ENCODE peak calls at places on chromosomes 11 and 22, in six cellular contexts. One of them, this sample, is unnamed.

GRCh38 chr22:30459206-30460052 is 12.4 kb downstream of the SEC14L3 start:
- DNase-seq in AG04450: no peak
- DNase-seq in Right ventricle myocardium superior: no peak
- DNase-seq in T follicular helper cell: no peak
- DNase-seq in stimulated activated naive CD4-positive, alpha-beta T cell: no peak
- DNase-seq in neural progenitor cell: peak
- DNase-seq in this sample: no peak

GRCh38 chr11:96152623-96153022 is 190.4 kb downstream of the MAML2 start:
- DNase-seq in AG04450: no peak
- DNase-seq in Right ventricle myocardium superior: no peak
- DNase-seq in T follicular helper cell: no peak
- DNase-seq in stimulated activated naive CD4-positive, alpha-beta T cell: no peak
- DNase-seq in neural progenitor cell: peak
- DNase-seq in this sample: no peak

GRCh38 chr11:113184498-113184897 is 129.9 kb upstream of the TTC12 start:
- DNase-seq in AG04450: no peak
- DNase-seq in Right ventricle myocardium superior: no peak
- DNase-seq in T follicular helper cell: no peak
- DNase-seq in stimulated activated naive CD4-positive, alpha-beta T cell: no peak
- DNase-seq in neural progenitor cell: no peak
- DNase-seq in this sample: no peak

GRCh38 chr22:39553429-39553828 is 17.1 kb upstream of the CACNA1I start:
- DNase-seq in AG04450: no peak
- DNase-seq in Right ventricle myocardium superior: no peak
- DNase-seq in T follicular helper cell: no peak
- DNase-seq in stimulated activated naive CD4-positive, alpha-beta T cell: no peak
- DNase-seq in neural progenitor cell: no peak
- DNase-seq in this sample: no peak

GRCh38 chr11:61917357-61918109 is at the start of gene RAB3IL1:
- DNase-seq in AG04450: no peak
- DNase-seq in Right ventricle myocardium superior: peak
- DNase-seq in T follicular helper cell: no peak
- DNase-seq in stimulated activated naive CD4-positive, alpha-beta T cell: no peak
- DNase-seq in neural progenitor cell: peak
- DNase-seq in this sample: no peak

GRCh38 chr22:39661842-39662676 is 91.5 kb downstream of the CACNA1I start:
- DNase-seq in AG04450: no peak
- DNase-seq in Right ventricle myocardium superior: no peak
- DNase-seq in T follicular helper cell: peak
- DNase-seq in stimulated activated naive CD4-positive, alpha-beta T cell: peak
- DNase-seq in neural progenitor cell: peak
- DNase-seq in this sample: peak

GRCh38 chr11:105553015-105553414 is 56.9 kb upstream of the GRIA4 start:
- DNase-seq in AG04450: peak
- DNase-seq in Right ventricle myocardium superior: no peak
- DNase-seq in T follicular helper cell: no peak
- DNase-seq in stimulated activated naive CD4-positive, alpha-beta T cell: no peak
- DNase-seq in neural progenitor cell: no peak
- DNase-seq in this sample: no peak

GRCh38 chr11:47948137-47948536 is 32.2 kb upstream of the PTPRJ start:
- DNase-seq in AG04450: no peak
- DNase-seq in Right ventricle myocardium superior: no peak
- DNase-seq in T follicular helper cell: no peak
- DNase-seq in stimulated activated naive CD4-positive, alpha-beta T cell: no peak
- DNase-seq in neural progenitor cell: no peak
- DNase-seq in this sample: no peak

GRCh38 chr11:67731583-67731982 is 57.2 kb upstream of the ALDH3B2 start:
- DNase-seq in AG04450: no peak
- DNase-seq in Right ventricle myocardium superior: no peak
- DNase-seq in T follicular helper cell: no peak
- DNase-seq in stimulated activated naive CD4-positive, alpha-beta T cell: no peak
- DNase-seq in neural progenitor cell: no peak
- DNase-seq in this sample: no peak

GRCh38 chr11:113577356-113578163 is 102.4 kb upstream of the DRD2 start:
- DNase-seq in AG04450: no peak
- DNase-seq in Right ventricle myocardium superior: no peak
- DNase-seq in T follicular helper cell: no peak
- DNase-seq in stimulated activated naive CD4-positive, alpha-beta T cell: no peak
- DNase-seq in neural progenitor cell: no peak
- DNase-seq in this sample: no peak

GRCh38 chr22:27980424-27981148 is 61.5 kb upstream of the PITPNB start:
- DNase-seq in AG04450: no peak
- DNase-seq in Right ventricle myocardium superior: no peak
- DNase-seq in T follicular helper cell: no peak
- DNase-seq in stimulated activated naive CD4-positive, alpha-beta T cell: no peak
- DNase-seq in neural progenitor cell: peak
- DNase-seq in this sample: no peak

GRCh38 chr11:110355011-110355744 is 58.8 kb upstream of the RDX start:
- DNase-seq in AG04450: no peak
- DNase-seq in Right ventricle myocardium superior: no peak
- DNase-seq in T follicular helper cell: no peak
- DNase-seq in stimulated activated naive CD4-positive, alpha-beta T cell: no peak
- DNase-seq in neural progenitor cell: peak
- DNase-seq in this sample: no peak

GRCh38 chr11:117083011-117083940 is 15.0 kb downstream of the SIK3 start:
- DNase-seq in AG04450: no peak
- DNase-seq in Right ventricle myocardium superior: no peak
- DNase-seq in T follicular helper cell: no peak
- DNase-seq in stimulated activated naive CD4-positive, alpha-beta T cell: no peak
- DNase-seq in neural progenitor cell: peak
- DNase-seq in this sample: no peak

GRCh38 chr11:115580927-115581680 is 76.9 kb upstream of the CADM1 start:
- DNase-seq in AG04450: no peak
- DNase-seq in Right ventricle myocardium superior: peak
- DNase-seq in T follicular helper cell: no peak
- DNase-seq in stimulated activated naive CD4-positive, alpha-beta T cell: no peak
- DNase-seq in neural progenitor cell: no peak
- DNase-seq in this sample: no peak

GRCh38 chr11:60193687-60194433 is 11.0 kb upstream of the MS4A6A start:
- DNase-seq in AG04450: no peak
- DNase-seq in Right ventricle myocardium superior: no peak
- DNase-seq in T follicular helper cell: peak
- DNase-seq in stimulated activated naive CD4-positive, alpha-beta T cell: no peak
- DNase-seq in neural progenitor cell: peak
- DNase-seq in this sample: peak

GRCh38 chr11:124474079-124474478 is 28.6 kb upstream of the OR8B8 start:
- DNase-seq in AG04450: no peak
- DNase-seq in Right ventricle myocardium superior: no peak
- DNase-seq in T follicular helper cell: no peak
- DNase-seq in stimulated activated naive CD4-positive, alpha-beta T cell: no peak
- DNase-seq in neural progenitor cell: no peak
- DNase-seq in this sample: no peak

GRCh38 chr11:63239254-63239653 is 4.1 kb downstream of the SLC22A25 start:
- DNase-seq in AG04450: no peak
- DNase-seq in Right ventricle myocardium superior: no peak
- DNase-seq in T follicular helper cell: no peak
- DNase-seq in stimulated activated naive CD4-positive, alpha-beta T cell: no peak
- DNase-seq in neural progenitor cell: no peak
- DNase-seq in this sample: no peak

GRCh38 chr22:24107668-24108067 is 73.6 kb upstream of the SUSD2 start:
- DNase-seq in AG04450: peak
- DNase-seq in Right ventricle myocardium superior: peak
- DNase-seq in T follicular helper cell: no peak
- DNase-seq in stimulated activated naive CD4-positive, alpha-beta T cell: no peak
- DNase-seq in neural progenitor cell: no peak
- DNase-seq in this sample: no peak

GRCh38 chr22:27487600-27488450 is 313.7 kb downstream of the MN1 start:
- DNase-seq in AG04450: no peak
- DNase-seq in Right ventricle myocardium superior: no peak
- DNase-seq in T follicular helper cell: no peak
- DNase-seq in stimulated activated naive CD4-positive, alpha-beta T cell: no peak
- DNase-seq in neural progenitor cell: no peak
- DNase-seq in this sample: no peak

GRCh38 chr22:38860291-38861169 is 11.5 kb downstream of the CBX6 start:
- DNase-seq in AG04450: no peak
- DNase-seq in Right ventricle myocardium superior: peak
- DNase-seq in T follicular helper cell: no peak
- DNase-seq in stimulated activated naive CD4-positive, alpha-beta T cell: no peak
- DNase-seq in neural progenitor cell: peak
- DNase-seq in this sample: no peak

GRCh38 chr11:70713988-70714665 is 315.8 kb downstream of the CTTN start:
- DNase-seq in AG04450: no peak
- DNase-seq in Right ventricle myocardium superior: no peak
- DNase-seq in T follicular helper cell: no peak
- DNase-seq in stimulated activated naive CD4-positive, alpha-beta T cell: no peak
- DNase-seq in neural progenitor cell: peak
- DNase-seq in this sample: no peak

This sample was measured in naive thymus-derived CD8-positive, alpha-beta T cell.